ENCODE peak calls at places on chromosomes 3 and 15, in seven cellular contexts. One of them, this sample, is unnamed.
A peak's percentile ranks its signal among the peaks of the same experiment; 100 is the strongest.

GRCh38 chr15:70974004-70974832 is 81.6 kb downstream of the LRRC49 start:
- DNase-seq in keratinocyte: no peak
- DNase-seq in lung: no peak
- DNase-seq in RWPE1: peak; percentile 17
- DNase-seq in AG04450: peak; percentile 36
- DNase-seq in heart right ventricle: no peak
- DNase-seq in body of pancreas: no peak
- DNase-seq in this sample: no peak

GRCh38 chr15:56736308-56736707 is 3.0 kb upstream of the ZNF280D start:
- DNase-seq in keratinocyte: no peak
- DNase-seq in lung: no peak
- DNase-seq in RWPE1: peak; percentile 16
- DNase-seq in AG04450: no peak
- DNase-seq in heart right ventricle: no peak
- DNase-seq in body of pancreas: no peak
- DNase-seq in this sample: no peak

GRCh38 chr15:98422086-98422478 is 226.3 kb upstream of the IGF1R start:
- DNase-seq in keratinocyte: no peak
- DNase-seq in lung: no peak
- DNase-seq in RWPE1: no peak
- DNase-seq in AG04450: no peak
- DNase-seq in heart right ventricle: no peak
- DNase-seq in body of pancreas: no peak
- DNase-seq in this sample: no peak

GRCh38 chr3:194090716-194091115 is 45.2 kb upstream of the HES1 start:
- DNase-seq in keratinocyte: no peak
- DNase-seq in lung: no peak
- DNase-seq in RWPE1: no peak
- DNase-seq in AG04450: no peak
- DNase-seq in heart right ventricle: no peak
- DNase-seq in body of pancreas: no peak
- DNase-seq in this sample: no peak

GRCh38 chr3:80770106-80771079 is 991.1 kb downstream of the GBE1 start:
- DNase-seq in keratinocyte: no peak
- DNase-seq in lung: no peak
- DNase-seq in RWPE1: no peak
- DNase-seq in AG04450: no peak
- DNase-seq in heart right ventricle: no peak
- DNase-seq in body of pancreas: no peak
- DNase-seq in this sample: no peak

GRCh38 chr3:190486201-190486865 is 27.6 kb upstream of the IL1RAP start:
- DNase-seq in keratinocyte: no peak
- DNase-seq in lung: no peak
- DNase-seq in RWPE1: peak; percentile 19
- DNase-seq in AG04450: no peak
- DNase-seq in heart right ventricle: no peak
- DNase-seq in body of pancreas: no peak
- DNase-seq in this sample: no peak

GRCh38 chr3:50068134-50068533 is 20.6 kb upstream of the RBM5 start:
- DNase-seq in keratinocyte: no peak
- DNase-seq in lung: no peak
- DNase-seq in RWPE1: no peak
- DNase-seq in AG04450: no peak
- DNase-seq in heart right ventricle: no peak
- DNase-seq in body of pancreas: no peak
- DNase-seq in this sample: no peak

GRCh38 chr3:188021502-188022040 is 132.4 kb upstream of the LPP start:
- DNase-seq in keratinocyte: no peak
- DNase-seq in lung: no peak
- DNase-seq in RWPE1: no peak
- DNase-seq in AG04450: peak; percentile 33
- DNase-seq in heart right ventricle: no peak
- DNase-seq in body of pancreas: no peak
- DNase-seq in this sample: no peak

GRCh38 chr3:154758109-154758868 is 321.8 kb upstream of the MME start:
- DNase-seq in keratinocyte: no peak
- DNase-seq in lung: no peak
- DNase-seq in RWPE1: peak; percentile 17
- DNase-seq in AG04450: no peak
- DNase-seq in heart right ventricle: no peak
- DNase-seq in body of pancreas: no peak
- DNase-seq in this sample: no peak

GRCh38 chr3:109369510-109369909 is 32.2 kb upstream of the DPPA4 start:
- DNase-seq in keratinocyte: no peak
- DNase-seq in lung: no peak
- DNase-seq in RWPE1: no peak
- DNase-seq in AG04450: no peak
- DNase-seq in heart right ventricle: no peak
- DNase-seq in body of pancreas: no peak
- DNase-seq in this sample: no peak

GRCh38 chr3:23809840-23810341 is 4.1 kb downstream of the UBE2E1 start:
- DNase-seq in keratinocyte: no peak
- DNase-seq in lung: no peak
- DNase-seq in RWPE1: no peak
- DNase-seq in AG04450: no peak
- DNase-seq in heart right ventricle: no peak
- DNase-seq in body of pancreas: no peak
- DNase-seq in this sample: no peak

GRCh38 chr15:68271854-68272471 is 5.6 kb upstream of the FEM1B start:
- DNase-seq in keratinocyte: peak; percentile 100
- DNase-seq in lung: no peak
- DNase-seq in RWPE1: peak; percentile 96
- DNase-seq in AG04450: no peak
- DNase-seq in heart right ventricle: peak; percentile 17
- DNase-seq in body of pancreas: no peak
- DNase-seq in this sample: peak; percentile 25

GRCh38 chr15:26767169-26767670 is 5.6 kb downstream of the GABRB3 start:
- DNase-seq in keratinocyte: no peak
- DNase-seq in lung: no peak
- DNase-seq in RWPE1: no peak
- DNase-seq in AG04450: no peak
- DNase-seq in heart right ventricle: no peak
- DNase-seq in body of pancreas: no peak
- DNase-seq in this sample: no peak

GRCh38 chr3:62095080-62095479 is 278.3 kb downstream of the FEZF2 start:
- DNase-seq in keratinocyte: no peak
- DNase-seq in lung: no peak
- DNase-seq in RWPE1: no peak
- DNase-seq in AG04450: no peak
- DNase-seq in heart right ventricle: no peak
- DNase-seq in body of pancreas: no peak
- DNase-seq in this sample: no peak

GRCh38 chr3:195888981-195889842 is 19.1 kb downstream of the TNK2 start:
- DNase-seq in keratinocyte: no peak
- DNase-seq in lung: no peak
- DNase-seq in RWPE1: no peak
- DNase-seq in AG04450: no peak
- DNase-seq in heart right ventricle: no peak
- DNase-seq in body of pancreas: no peak
- DNase-seq in this sample: no peak

GRCh38 chr15:77419050-77419835 is 661 bp downstream of the PEAK1 start:
- DNase-seq in keratinocyte: no peak
- DNase-seq in lung: peak; percentile 35
- DNase-seq in RWPE1: peak; percentile 36
- DNase-seq in AG04450: no peak
- DNase-seq in heart right ventricle: peak; percentile 57
- DNase-seq in body of pancreas: peak; percentile 37
- DNase-seq in this sample: peak; percentile 37

GRCh38 chr3:11774296-11774877 is 72.3 kb downstream of the TAMM41 start:
- DNase-seq in keratinocyte: no peak
- DNase-seq in lung: peak; percentile 37
- DNase-seq in RWPE1: peak; percentile 21
- DNase-seq in AG04450: no peak
- DNase-seq in heart right ventricle: no peak
- DNase-seq in body of pancreas: peak; percentile 64
- DNase-seq in this sample: no peak

GRCh38 chr15:85482896-85483295 is 102.5 kb downstream of the AKAP13 start:
- DNase-seq in keratinocyte: no peak
- DNase-seq in lung: no peak
- DNase-seq in RWPE1: no peak
- DNase-seq in AG04450: peak; percentile 73
- DNase-seq in heart right ventricle: no peak
- DNase-seq in body of pancreas: no peak
- DNase-seq in this sample: no peak

GRCh38 chr3:149648525-149648924 is 9.3 kb downstream of the WWTR1 start:
- DNase-seq in keratinocyte: no peak
- DNase-seq in lung: no peak
- DNase-seq in RWPE1: peak; percentile 30
- DNase-seq in AG04450: no peak
- DNase-seq in heart right ventricle: no peak
- DNase-seq in body of pancreas: no peak
- DNase-seq in this sample: no peak

GRCh38 chr15:49847937-49848823 is 227.3 kb downstream of the DTWD1 start:
- DNase-seq in keratinocyte: no peak
- DNase-seq in lung: no peak
- DNase-seq in RWPE1: peak; percentile 13
- DNase-seq in AG04450: peak; percentile 92
- DNase-seq in heart right ventricle: no peak
- DNase-seq in body of pancreas: no peak
- DNase-seq in this sample: no peak

GRCh38 chr3:65914740-65915366 is 123.9 kb downstream of the MAGI1 start:
- DNase-seq in keratinocyte: no peak
- DNase-seq in lung: no peak
- DNase-seq in RWPE1: no peak
- DNase-seq in AG04450: no peak
- DNase-seq in heart right ventricle: no peak
- DNase-seq in body of pancreas: no peak
- DNase-seq in this sample: no peak

GRCh38 chr15:91780387-91780786 is 73.1 kb upstream of the SLCO3A1 start:
- DNase-seq in keratinocyte: no peak
- DNase-seq in lung: no peak
- DNase-seq in RWPE1: no peak
- DNase-seq in AG04450: no peak
- DNase-seq in heart right ventricle: no peak
- DNase-seq in body of pancreas: no peak
- DNase-seq in this sample: no peak

GRCh38 chr3:139978966-139979365 is 44.0 kb downstream of the CLSTN2 start:
- DNase-seq in keratinocyte: no peak
- DNase-seq in lung: no peak
- DNase-seq in RWPE1: no peak
- DNase-seq in AG04450: no peak
- DNase-seq in heart right ventricle: no peak
- DNase-seq in body of pancreas: no peak
- DNase-seq in this sample: no peak
- H3K27ac ChIP-seq in keratinocyte: no peak overlapping the region
- H3K27ac ChIP-seq in lung: no peak overlapping the region
- H3K27ac ChIP-seq in RWPE1: no peak overlapping the region
- H3K27ac ChIP-seq in AG04450: no peak overlapping the region
- H3K27ac ChIP-seq in heart right ventricle: no peak overlapping the region
- H3K27ac ChIP-seq in body of pancreas: no peak overlapping the region
- H3K27ac ChIP-seq in this sample: no peak overlapping the region

DNA sequence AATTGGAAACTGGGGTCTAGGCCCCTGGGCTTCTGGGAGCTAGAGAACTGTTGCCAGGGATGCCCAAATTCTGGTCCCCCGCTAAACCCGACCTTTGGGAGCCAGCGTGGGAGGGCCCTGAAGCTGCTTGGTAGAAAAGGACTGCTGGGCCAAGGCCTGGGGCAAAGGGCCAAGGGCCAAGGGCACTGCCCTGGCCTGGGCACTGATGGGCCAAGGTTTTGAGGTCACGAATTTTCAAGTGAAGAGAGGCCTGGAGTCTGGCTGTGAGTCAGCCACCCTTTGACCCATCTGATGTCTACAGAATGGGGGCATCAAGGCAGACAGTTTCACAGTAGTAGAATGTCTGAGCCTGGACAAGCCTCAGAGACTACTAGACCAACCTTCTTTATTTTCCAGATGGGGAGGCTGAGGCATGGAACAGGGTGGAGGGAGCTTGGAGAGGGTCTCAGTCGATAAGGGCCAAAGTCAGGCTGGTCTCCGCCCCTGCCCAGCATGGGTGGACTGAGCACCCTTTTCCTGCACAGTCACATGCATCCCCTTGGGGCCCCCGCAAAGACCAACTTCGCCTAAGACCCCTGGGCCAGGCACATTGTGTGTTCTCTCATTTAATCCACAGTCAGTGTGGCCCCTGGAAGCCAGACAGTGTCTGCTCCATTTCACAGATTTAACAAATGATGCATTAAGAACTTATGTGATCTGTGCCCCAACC is 66.3 kb downstream of the ATP2B2 start:
- DNase-seq in keratinocyte: no peak
- DNase-seq in lung: no peak
- DNase-seq in RWPE1: no peak
- DNase-seq in AG04450: no peak
- DNase-seq in heart right ventricle: no peak
- DNase-seq in body of pancreas: no peak
- DNase-seq in this sample: no peak
- H3K27ac ChIP-seq in keratinocyte: no peak overlapping the region
- H3K27ac ChIP-seq in lung: no peak overlapping the region
- H3K27ac ChIP-seq in RWPE1: no peak overlapping the region
- H3K27ac ChIP-seq in AG04450: peak overlapping the region; percentile 78
- H3K27ac ChIP-seq in heart right ventricle: no peak overlapping the region
- H3K27ac ChIP-seq in body of pancreas: no peak overlapping the region
- H3K27ac ChIP-seq in this sample: no peak overlapping the region

GRCh38 chr3:48428863-48429415 is 947 bp downstream of the PLXNB1 start:
- DNase-seq in keratinocyte: no peak
- DNase-seq in lung: no peak
- DNase-seq in RWPE1: no peak
- DNase-seq in AG04450: no peak
- DNase-seq in heart right ventricle: peak; percentile 57
- DNase-seq in body of pancreas: peak; percentile 52
- DNase-seq in this sample: peak; percentile 53

GRCh38 chr3:48429416-48430358 is at the start of gene PLXNB1:
- DNase-seq in keratinocyte: peak; percentile 80
- DNase-seq in lung: peak; percentile 86
- DNase-seq in RWPE1: peak; percentile 83
- DNase-seq in AG04450: no peak
- DNase-seq in heart right ventricle: peak; percentile 58
- DNase-seq in body of pancreas: peak; percentile 81
- DNase-seq in this sample: peak; percentile 70

GRCh38 chr3:48432411-48433371 is 2.8 kb upstream of the PLXNB1 start:
- DNase-seq in keratinocyte: peak; percentile 76
- DNase-seq in lung: no peak
- DNase-seq in RWPE1: peak; percentile 73
- DNase-seq in AG04450: no peak
- DNase-seq in heart right ventricle: no peak
- DNase-seq in body of pancreas: no peak
- DNase-seq in this sample: no peak

GRCh38 chr3:48431224-48432029 is 1.5 kb upstream of the PLXNB1 start:
- DNase-seq in keratinocyte: no peak
- DNase-seq in lung: no peak
- DNase-seq in RWPE1: no peak
- DNase-seq in AG04450: no peak
- DNase-seq in heart right ventricle: no peak
- DNase-seq in body of pancreas: no peak
- DNase-seq in this sample: no peak

GRCh38 chr3:48430359-48431101 is 644 bp upstream of the PLXNB1 start:
- DNase-seq in keratinocyte: no peak
- DNase-seq in lung: no peak
- DNase-seq in RWPE1: no peak
- DNase-seq in AG04450: no peak
- DNase-seq in heart right ventricle: no peak
- DNase-seq in body of pancreas: no peak
- DNase-seq in this sample: no peak
- H3K27ac ChIP-seq in keratinocyte: peak overlapping the region; percentile 83
- H3K27ac ChIP-seq in lung: peak overlapping the region; percentile 95
- H3K27ac ChIP-seq in RWPE1: peak overlapping the region; percentile 99
- H3K27ac ChIP-seq in AG04450: peak overlapping the region; percentile 31
- H3K27ac ChIP-seq in heart right ventricle: no peak overlapping the region
- H3K27ac ChIP-seq in body of pancreas: peak overlapping the region; percentile 96
- H3K27ac ChIP-seq in this sample: peak overlapping the region; percentile 98

GRCh38 chr3:178086419-178086818 is 449.8 kb upstream of the KCNMB2 start:
- DNase-seq in keratinocyte: no peak
- DNase-seq in lung: no peak
- DNase-seq in RWPE1: no peak
- DNase-seq in AG04450: no peak
- DNase-seq in heart right ventricle: no peak
- DNase-seq in body of pancreas: no peak
- DNase-seq in this sample: no peak
- H3K27ac ChIP-seq in keratinocyte: no peak overlapping the region
- H3K27ac ChIP-seq in lung: no peak overlapping the region
- H3K27ac ChIP-seq in RWPE1: no peak overlapping the region
- H3K27ac ChIP-seq in AG04450: no peak overlapping the region
- H3K27ac ChIP-seq in heart right ventricle: no peak overlapping the region
- H3K27ac ChIP-seq in body of pancreas: no peak overlapping the region
- H3K27ac ChIP-seq in this sample: no peak overlapping the region